ENCODE peak calls at places on chromosomes 16 and 17, in eight cellular contexts. Y is ascending aorta, C is thoracic aorta, L is HCT116, N is spleen, P is tibial artery, J is pancreas, K is sigmoid colon. R is an unnamed sample.
A peak's percentile ranks its signal among the peaks of the same experiment; 100 is the strongest.

GRCh38 chr17:52666264-52666663 is 507.8 kb upstream of the CA10 start:
- DNase-seq in L (no peak), N (no peak), J (no peak), K (no peak), Y (no peak), P (no peak), C (no peak), R (no peak)

GRCh38 chr17:20211246-20211645 is 202.1 kb downstream of the SPECC1 start:
- DNase-seq in P (no peak), C (no peak), Y (no peak), L (no peak), N (no peak), K (no peak), J (no peak), R (no peak)

GRCh38 chr16:72198021-72198420 is 26.1 kb upstream of the PMFBP1 start:
- DNase-seq in N (no peak), J (peak; percentile 34), L (no peak), C (no peak), Y (no peak), P (no peak), K (peak; percentile 84), R (no peak)

GRCh38 chr17:31593806-31594205 is 202.3 kb downstream of the RAB11FIP4 start:
- DNase-seq in L (no peak), N (peak; percentile 48), C (no peak), K (no peak), J (no peak), Y (peak; percentile 86), P (peak; percentile 82), R (no peak)

GRCh38 chr17:15432807-15433547 is 34.4 kb downstream of the CDRT4 start:
- DNase-seq in N (no peak), C (no peak), L (no peak), P (peak; percentile 15), J (no peak), Y (no peak), K (no peak), R (no peak)

GRCh38 chr17:66714046-66715023 is 120.6 kb upstream of the CACNG5 start:
- DNase-seq in N (no peak), K (no peak), P (no peak), C (no peak), J (no peak), Y (no peak), L (no peak), R (no peak)

GRCh38 chr17:58156839-58157803 is 8.9 kb downstream of the OR4D1 start:
- DNase-seq in N (peak; percentile 80), K (no peak), L (no peak), P (no peak), J (no peak), Y (no peak), C (no peak), R (peak; percentile 66)

GRCh38 chr16:70685938-70686375 is at the start of gene MTSS2:
- DNase-seq in J (peak; percentile 79), N (peak; percentile 87), C (peak; percentile 55), L (peak; percentile 35), Y (peak; percentile 90), P (peak; percentile 95), K (peak; percentile 96), R (peak; percentile 93)

GRCh38 chr17:37770631-37771518 is 26.0 kb upstream of the HNF1B start:
- DNase-seq in C (no peak), N (no peak), K (no peak), Y (no peak), P (no peak), J (peak; percentile 70), L (peak; percentile 44), R (peak; percentile 80)

GRCh38 chr17:41959336-41960095 is 7.1 kb upstream of the CNP start:
- DNase-seq in L (peak; percentile 27), N (no peak), K (no peak), J (peak; percentile 49), C (no peak), P (no peak), Y (no peak), R (no peak)

GRCh38 chr16:117381-118365 is 20.8 kb downstream of the NPRL3 start:
- DNase-seq in Y (no peak), C (no peak), N (peak; percentile 86), P (no peak), J (peak; percentile 58), L (peak; percentile 23), K (no peak), R (peak; percentile 85)

GRCh38 chr16:89845417-89845816 is 17.1 kb downstream of the SPIRE2 start:
- DNase-seq in J (no peak), Y (no peak), C (no peak), N (peak; percentile 84), P (no peak), K (no peak), L (no peak), R (no peak)

GRCh38 chr17:73731733-73732132 is 87.5 kb upstream of the SDK2 start:
- DNase-seq in P (no peak), J (no peak), N (no peak), K (no peak), Y (no peak), C (no peak), L (no peak), R (no peak)

GRCh38 chr17:63395075-63395815 is 50.9 kb downstream of the CYB561 start:
- DNase-seq in J (no peak), P (no peak), C (no peak), K (no peak), L (no peak), Y (no peak), N (no peak), R (no peak)

GRCh38 chr17:68661265-68662036 is 60.3 kb upstream of the FAM20A start:
- DNase-seq in J (no peak), N (no peak), K (no peak), P (no peak), Y (no peak), L (no peak), C (no peak), R (no peak)

GRCh38 chr16:88558457-88559442 is 11.5 kb upstream of the ZC3H18 start:
- DNase-seq in P (no peak), Y (no peak), J (peak; percentile 80), N (peak; percentile 84), K (peak; percentile 89), L (peak; percentile 64), C (no peak), R (no peak)

GRCh38 chr16:2933701-2934100 is 22.0 kb downstream of the FLYWCH1 start:
- DNase-seq in Y (no peak), N (no peak), L (no peak), C (no peak), J (no peak), P (no peak), K (no peak), R (no peak)

GRCh38 chr17:83124871-83125514 is 45.6 kb downstream of the METRNL start:
- DNase-seq in L (no peak), J (no peak), P (peak; percentile 64), C (no peak), K (peak; percentile 59), Y (peak; percentile 65), N (peak; percentile 58), R (peak; percentile 57)

DNA sequence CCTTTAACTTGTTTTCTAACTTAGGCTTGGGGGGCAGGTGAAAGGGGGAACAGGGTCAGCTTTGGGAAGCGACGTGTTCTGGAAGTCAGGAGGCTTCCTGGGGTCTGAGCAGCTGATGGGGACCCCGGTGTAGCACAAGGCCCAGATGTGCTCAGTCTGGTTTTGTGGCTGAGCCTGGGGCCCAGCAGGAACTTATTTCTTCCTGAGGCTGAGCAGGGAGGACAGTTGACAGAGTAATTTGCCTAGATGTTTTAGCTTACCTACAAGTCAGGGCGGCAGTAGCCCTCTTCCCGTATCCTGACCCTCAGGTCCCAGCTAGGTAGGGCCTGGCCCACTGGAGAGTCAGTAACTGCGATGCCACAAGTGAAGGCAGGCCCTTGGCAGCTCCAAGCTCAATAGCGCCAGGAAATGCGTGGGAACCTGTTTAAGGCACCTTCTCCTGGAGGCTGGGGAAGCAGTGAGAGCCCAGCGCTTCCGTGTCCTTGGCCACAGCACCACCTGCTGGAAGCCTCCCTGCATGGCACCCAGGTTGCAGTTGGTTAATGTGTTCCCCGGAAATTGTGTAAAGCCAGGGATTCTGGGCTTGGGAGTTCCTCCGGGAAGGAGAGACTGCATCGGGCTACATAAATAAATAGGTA is 5.2 kb downstream of the CCR7 start:
- DNase-seq in C (peak; percentile 60), N (peak; percentile 94), J (peak; percentile 83), P (peak; percentile 94), K (peak; percentile 96), L (peak; percentile 79), Y (peak; percentile 91), R (peak; percentile 93)
- H3K27ac ChIP-seq in C (no peak overlapping the region), N (peak overlapping the region; percentile 79), J (peak overlapping the region; percentile 69), P (peak overlapping the region; percentile 25), K (peak overlapping the region; percentile 69), L (peak overlapping the region; percentile 11), Y (peak overlapping the region; percentile 49), R (peak overlapping the region; percentile 66)

GRCh38 chr16:29972992-29973383 is 680 bp upstream of the TAOK2 start:
- DNase-seq in Y (no peak), N (no peak), P (no peak), C (no peak), J (no peak), K (no peak), L (no peak), R (no peak)
- H3K36me3 ChIP-seq in Y (peaks cover 34% of the 10 kb centered on the region), N (peaks cover 50% of the 10 kb centered on the region), P (peaks cover 27% of the 10 kb centered on the region), C (peaks cover 12% of the 10 kb centered on the region), J (peaks cover 4% of the 10 kb centered on the region), K (peaks cover 10% of the 10 kb centered on the region), L (peaks cover 8% of the 10 kb centered on the region), R (peaks cover 40% of the 10 kb centered on the region)

GRCh38 chr17:49748223-49748622 is 15.7 kb downstream of the FAM117A start:
- DNase-seq in J (no peak), P (no peak), C (no peak), Y (no peak), N (no peak), K (no peak), L (no peak), R (no peak)

GRCh38 chr17:49746791-49747490 is 17.0 kb downstream of the FAM117A start:
- DNase-seq in N (no peak), Y (no peak), P (no peak), J (no peak), L (no peak), K (no peak), C (no peak), R (no peak)

GRCh38 chr17:49748791-49749190 is 15.1 kb downstream of the FAM117A start:
- DNase-seq in J (no peak), C (no peak), N (no peak), Y (no peak), K (no peak), L (no peak), P (no peak), R (no peak)

GRCh38 chr17:49749730-49750129 is 14.2 kb downstream of the FAM117A start:
- DNase-seq in C (no peak), N (no peak), Y (no peak), J (no peak), P (no peak), L (no peak), K (no peak), R (no peak)

DNA sequence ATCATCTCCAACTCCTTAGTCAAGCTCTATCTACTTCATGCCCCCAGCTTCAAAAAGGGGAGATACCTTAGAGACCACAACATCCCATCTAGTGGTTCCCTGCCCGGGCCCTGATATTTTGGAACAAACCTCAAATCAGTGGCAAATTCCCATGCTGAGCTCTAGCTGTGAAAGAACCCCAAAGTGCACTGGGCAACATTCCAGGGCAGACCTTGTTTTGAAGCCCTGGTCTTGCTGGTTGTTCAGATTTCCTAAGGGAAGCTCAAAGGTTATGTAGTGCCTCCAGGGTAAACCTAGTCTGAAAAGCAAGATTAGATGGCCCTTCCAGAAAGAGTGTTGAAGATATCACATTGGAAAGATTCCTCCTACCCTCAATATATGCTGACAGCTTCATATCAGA is 16.3 kb downstream of the FAM117A start:
- DNase-seq in N (no peak), C (no peak), Y (no peak), P (no peak), L (no peak), J (no peak), K (no peak), R (no peak)
- H3K27ac ChIP-seq in N (peak overlapping the region; percentile 94), C (no peak overlapping the region), Y (no peak overlapping the region), P (no peak overlapping the region), L (no peak overlapping the region), J (no peak overlapping the region), K (no peak overlapping the region), R (no peak overlapping the region)

GRCh38 chr16:85659805-85660511 is 28.8 kb downstream of the GINS2 start:
- DNase-seq in L (peak; percentile 34), N (peak; percentile 89), K (peak; percentile 75), J (no peak), Y (no peak), P (peak; percentile 61), C (no peak), R (peak; percentile 71)
- H3K36me3 ChIP-seq in L (peaks cover 58% of the 10 kb centered on the region), N (peaks cover 100% of the 10 kb centered on the region), K (peaks cover 86% of the 10 kb centered on the region), J (peaks cover 91% of the 10 kb centered on the region), Y (peaks cover 88% of the 10 kb centered on the region), P (peaks cover 86% of the 10 kb centered on the region), C (peaks cover 69% of the 10 kb centered on the region), R (peaks cover 97% of the 10 kb centered on the region)